ENCODE peak calls at places on chromosome 13, in six cellular contexts. B, C, R, F, K and J are unnamed samples.

GRCh38 chr13:102724923-102725322 is 30.1 kb upstream of the METTL21C start:
- DNase-seq in F (no peak), B (peak), R (peak), C (no peak), K (no peak), J (no peak)

GRCh38 chr13:25738342-25738771 is 313.5 kb downstream of the SHISA2 start:
- DNase-seq in F (no peak), K (no peak), C (no peak), R (peak), B (no peak), J (no peak)

GRCh38 chr13:66492479-66492878 is 737.7 kb downstream of the PCDH9 start:
- DNase-seq in C (no peak), B (no peak), K (no peak), F (no peak), R (peak), J (no peak)

GRCh38 chr13:96991072-96991471 is 3.2 kb downstream of the OXGR1 start:
- DNase-seq in B (no peak), C (no peak), K (peak), F (no peak), R (no peak), J (no peak)

GRCh38 chr13:66972659-66973058 is 257.5 kb downstream of the PCDH9 start:
- DNase-seq in C (no peak), K (no peak), B (peak), F (no peak), R (peak), J (no peak)

GRCh38 chr13:45333251-45333972 is 7.6 kb downstream of the TPT1 start:
- DNase-seq in C (no peak), F (no peak), B (no peak), K (no peak), R (no peak), J (no peak)

GRCh38 chr13:100240109-100240779 is 151.4 kb downstream of the PCCA start:
- DNase-seq in C (no peak), F (no peak), B (peak), K (no peak), R (no peak), J (no peak)

GRCh38 chr13:111948811-111949210 is 118.1 kb upstream of the SOX1 start:
- DNase-seq in F (no peak), B (no peak), C (no peak), R (no peak), K (no peak), J (no peak)

GRCh38 chr13:78997902-78998654 is 339.1 kb upstream of the OBI1 start:
- DNase-seq in F (no peak), R (no peak), B (no peak), C (no peak), K (no peak), J (no peak)

GRCh38 chr13:35763805-35764170 is 287.3 kb upstream of the MAB21L1 start:
- DNase-seq in K (no peak), B (no peak), C (no peak), R (no peak), F (no peak), J (no peak)

GRCh38 chr13:36332986-36333385 is 13.2 kb downstream of the SPART start:
- DNase-seq in K (no peak), C (no peak), R (no peak), B (peak), F (no peak), J (no peak)

GRCh38 chr13:106560791-106561190 is 7.1 kb downstream of the ARGLU1 start:
- DNase-seq in R (no peak), K (no peak), C (no peak), B (no peak), F (no peak), J (no peak)

GRCh38 chr13:34430294-34430693 is 511.8 kb upstream of the NBEA start:
- DNase-seq in B (peak), R (peak), C (no peak), F (no peak), K (no peak), J (no peak)

GRCh38 chr13:50277127-50277526 is 261.9 kb downstream of the KCNRG start:
- DNase-seq in F (no peak), K (no peak), C (no peak), B (no peak), R (no peak), J (no peak)

GRCh38 chr13:41196620-41197019 is 2.3 kb upstream of the KBTBD7 start:
- DNase-seq in F (no peak), K (no peak), C (no peak), B (no peak), R (no peak), J (no peak)

GRCh38 chr13:49240017-49240416 is 7.7 kb upstream of the CDADC1 start:
- DNase-seq in B (peak), F (no peak), K (no peak), R (peak), C (no peak), J (no peak)

GRCh38 chr13:49670828-49671227 is 20.5 kb downstream of the EBPL start:
- DNase-seq in F (no peak), C (no peak), K (no peak), R (no peak), B (no peak), J (no peak)

GRCh38 chr13:20814224-20814910 is 40.6 kb upstream of the EEF1AKMT1 start:
- DNase-seq in K (peak), F (no peak), B (peak), R (peak), C (peak), J (no peak)

GRCh38 chr13:48449656-48450055 is 36.7 kb upstream of the LPAR6 start:
- DNase-seq in F (no peak), B (peak), R (no peak), K (no peak), C (no peak), J (no peak)

GRCh38 chr13:50126378-50127016 is 111.3 kb downstream of the KCNRG start:
- DNase-seq in K (peak), C (no peak), F (no peak), R (peak), B (peak), J (no peak)

GRCh38 chr13:47310376-47310775 is 413.5 kb upstream of the HTR2A start:
- DNase-seq in B (no peak), R (no peak), C (no peak), F (no peak), K (no peak), J (no peak)

GRCh38 chr13:20709369-20709768 is 5.9 kb downstream of the IL17D start:
- DNase-seq in B (no peak), R (no peak), C (no peak), F (no peak), K (no peak), J (no peak)

GRCh38 chr13:97321616-97322321 is 99.6 kb downstream of the MBNL2 start:
- DNase-seq in B (no peak), R (no peak), C (no peak), F (no peak), K (no peak), J (no peak)

GRCh38 chr13:45206340-45206739 is 5.5 kb upstream of the KCTD4 start:
- DNase-seq in B (peak), C (no peak), F (no peak), R (peak), K (no peak), J (no peak)

GRCh38 chr13:31625115-31625514 is 114.2 kb upstream of the RXFP2 start:
- DNase-seq in F (no peak), R (no peak), C (no peak), K (no peak), B (no peak), J (no peak)